ENCODE peak calls at places on chromosomes 6 and 20, in five cellular contexts. B is adipocyte, G is COR-L47, E is astrocyte, J is NCI-H1436. X is an unnamed sample.

GRCh38 chr6:134746125-134746524 is 203.8 kb downstream of the ALDH8A1 start:
- DNase-seq in B (no peak), G (no peak), J (no peak), E (no peak), X (no peak)

GRCh38 chr6:23419046-23419445 is 707.0 kb upstream of the NRSN1 start:
- DNase-seq in J (no peak), G (no peak), B (no peak), E (no peak), X (no peak)

GRCh38 chr6:107080036-107080435 is 35.3 kb downstream of the BEND3 start:
- DNase-seq in E (no peak), B (peak), G (no peak), J (no peak), X (no peak)

GRCh38 chr6:80425089-80425823 is 318.8 kb downstream of the BCKDHB start:
- DNase-seq in J (no peak), E (peak), G (no peak), B (peak), X (peak)

GRCh38 chr6:3777695-3778461 is 26.4 kb upstream of the PXDC1 start:
- DNase-seq in J (no peak), G (no peak), E (no peak), B (no peak), X (no peak)

GRCh38 chr6:116406678-116407345 is 36.1 kb downstream of the DSE start:
- DNase-seq in J (no peak), E (peak), B (peak), G (no peak), X (peak)

GRCh38 chr6:93806409-93807270 is 387.3 kb upstream of the EPHA7 start:
- DNase-seq in G (no peak), E (no peak), J (no peak), B (no peak), X (no peak)

GRCh38 chr6:110859335-110859792 is 15.2 kb upstream of the AMD1 start:
- DNase-seq in B (no peak), G (no peak), E (no peak), J (no peak), X (no peak)

GRCh38 chr6:56953597-56954388 is 1.1 kb upstream of the BEND6 start:
- DNase-seq in G (no peak), E (no peak), J (no peak), B (peak), X (no peak)

GRCh38 chr6:14028631-14029030 is 88.9 kb upstream of the CD83 start:
- DNase-seq in E (no peak), G (no peak), B (no peak), J (no peak), X (no peak)

GRCh38 chr6:80454197-80454596 is 347.7 kb downstream of the BCKDHB start:
- DNase-seq in B (peak), J (no peak), G (no peak), E (peak), X (peak)

GRCh38 chr6:124233221-124233620 is 429.6 kb downstream of the NKAIN2 start:
- DNase-seq in E (no peak), J (no peak), B (no peak), G (no peak), X (no peak)

GRCh38 chr20:1415667-1416468 is 23.0 kb upstream of the FKBP1A start:
- DNase-seq in E (peak), G (no peak), B (peak), J (no peak), X (peak)

GRCh38 chr20:54397292-54398155 is 77.9 kb upstream of the DOK5 start:
- DNase-seq in J (no peak), B (peak), E (peak), G (no peak), X (no peak)

GRCh38 chr20:34954905-34955231 is 738 bp downstream of the GSS start:
- DNase-seq in E (peak), G (peak), B (no peak), J (no peak), X (peak)

GRCh38 chr6:111793711-111794111 is 79.5 kb downstream of the FYN start:
- DNase-seq in G (no peak), E (no peak), B (no peak), J (no peak), X (no peak)

GRCh38 chr6:119791746-119792145 is 442.2 kb upstream of the MAN1A1 start:
- DNase-seq in G (no peak), J (no peak), E (no peak), B (no peak), X (no peak)

GRCh38 chr20:1663917-1664316 is 6.3 kb upstream of the SIRPG start:
- DNase-seq in E (peak), G (no peak), J (no peak), B (no peak), X (peak)

GRCh38 chr6:90790696-90791095 is 203.8 kb upstream of the MAP3K7 start:
- DNase-seq in E (peak), J (no peak), B (peak), G (no peak), X (peak)

GRCh38 chr6:17491416-17492142 is 98.2 kb downstream of the CAP2 start:
- DNase-seq in E (no peak), J (no peak), B (no peak), G (no peak), X (no peak)

GRCh38 chr6:111540971-111541719 is 58.1 kb upstream of the REV3L start:
- DNase-seq in J (peak), E (peak), B (no peak), G (no peak), X (no peak)

GRCh38 chr20:33443006-33443511 is 504 bp downstream of the SNTA1 start:
- DNase-seq in J (peak), B (peak), E (no peak), G (no peak), X (no peak)

GRCh38 chr6:106037060-106037459 is 49.1 kb upstream of the PRDM1 start:
- DNase-seq in E (peak), J (no peak), G (no peak), B (peak), X (peak)

GRCh38 chr6:40894962-40895799 is 143.8 kb downstream of the UNC5CL start:
- DNase-seq in J (no peak), B (peak), E (peak), G (no peak), X (peak)

GRCh38 chr20:8601542-8601912 is 467.4 kb upstream of the PLCB4 start:
- DNase-seq in J (no peak), E (no peak), B (no peak), G (no peak), X (no peak)

GRCh38 chr20:926646-927045 is 10.5 kb upstream of the ANGPT4 start:
- DNase-seq in E (no peak), J (no peak), B (no peak), G (no peak), X (peak)

GRCh38 chr6:150199241-150199640 is 56.4 kb downstream of the PPP1R14C start:
- DNase-seq in J (no peak), E (no peak), G (no peak), B (no peak), X (no peak)

GRCh38 chr6:62891065-62891647 is 320.1 kb upstream of the FKBP1C start:
- DNase-seq in J (no peak), G (peak), B (peak), E (no peak), X (peak)

GRCh38 chr6:97294451-97294850 is 11.4 kb upstream of the MMS22L start:
- DNase-seq in E (peak), J (no peak), B (no peak), G (no peak), X (peak)

GRCh38 chr20:59406446-59406845 is 106.0 kb downstream of the EDN3 start:
- DNase-seq in B (no peak), J (no peak), G (no peak), E (no peak), X (no peak)

GRCh38 chr6:42970859-42971612 is 7.9 kb downstream of the PEX6 start:
- DNase-seq in E (peak), G (no peak), B (peak), J (no peak), X (no peak)

GRCh38 chr6:77015350-77015749 is 447.9 kb downstream of the HTR1B start:
- DNase-seq in G (no peak), J (no peak), E (peak), B (peak), X (peak)

GRCh38 chr6:13725570-13725969 is 13.9 kb upstream of the RANBP9 start:
- DNase-seq in E (peak), B (no peak), J (no peak), G (no peak), X (no peak)

GRCh38 chr20:62832951-62833391 is 16.1 kb downstream of the COL9A3 start:
- DNase-seq in E (no peak), G (no peak), B (no peak), J (no peak), X (no peak)

GRCh38 chr6:69090132-69090531 is 455.1 kb downstream of the ADGRB3 start:
- DNase-seq in J (no peak), B (peak), G (no peak), E (peak), X (peak)